ENCODE peak calls at places on chromosomes 11 and 22, in ten cellular contexts. One of them, this sample, is unnamed.

GRCh38 chr22:48940988-48941902 is 886.4 kb downstream of the BRD1 start:
- DNase-seq in T-helper 1 cell: no peak
- DNase-seq in stimulated activated naive CD4-positive, alpha-beta T cell: no peak
- DNase-seq in lower leg skin: peak
- DNase-seq in HTR-8/SVneo: no peak
- DNase-seq in GM19239: no peak
- DNase-seq in bronchial epithelial cell: no peak
- DNase-seq in stimulated activated CD4-positive, alpha-beta T cell treated with anti-CD3 and anti-CD28 coated beads, TNF-alpha, amount 100 ng/mL, for 4 hours: no peak
- DNase-seq in cardiac fibroblast: no peak
- DNase-seq in NCI-H69: no peak
- DNase-seq in this sample: no peak

GRCh38 chr11:8330416-8330815 is 66.7 kb upstream of the LMO1 start:
- DNase-seq in stimulated activated CD4-positive, alpha-beta T cell treated with anti-CD3 and anti-CD28 coated beads, TNF-alpha, amount 100 ng/mL, for 4 hours: no peak
- DNase-seq in NCI-H69: peak
- DNase-seq in GM19239: no peak
- DNase-seq in cardiac fibroblast: no peak
- DNase-seq in lower leg skin: no peak
- DNase-seq in bronchial epithelial cell: no peak
- DNase-seq in HTR-8/SVneo: no peak
- DNase-seq in T-helper 1 cell: no peak
- DNase-seq in stimulated activated naive CD4-positive, alpha-beta T cell: no peak
- DNase-seq in this sample: no peak

GRCh38 chr11:1746516-1746931 is 3.9 kb downstream of the IFITM10 start:
- DNase-seq in T-helper 1 cell: no peak
- DNase-seq in lower leg skin: peak
- DNase-seq in GM19239: no peak
- DNase-seq in bronchial epithelial cell: peak
- DNase-seq in stimulated activated naive CD4-positive, alpha-beta T cell: no peak
- DNase-seq in NCI-H69: peak
- DNase-seq in cardiac fibroblast: no peak
- DNase-seq in HTR-8/SVneo: no peak
- DNase-seq in stimulated activated CD4-positive, alpha-beta T cell treated with anti-CD3 and anti-CD28 coated beads, TNF-alpha, amount 100 ng/mL, for 4 hours: no peak
- DNase-seq in this sample: no peak

GRCh38 chr11:1442163-1442562 is 44.4 kb downstream of the MOB2 start:
- DNase-seq in stimulated activated naive CD4-positive, alpha-beta T cell: no peak
- DNase-seq in stimulated activated CD4-positive, alpha-beta T cell treated with anti-CD3 and anti-CD28 coated beads, TNF-alpha, amount 100 ng/mL, for 4 hours: no peak
- DNase-seq in cardiac fibroblast: peak
- DNase-seq in T-helper 1 cell: no peak
- DNase-seq in bronchial epithelial cell: no peak
- DNase-seq in NCI-H69: no peak
- DNase-seq in HTR-8/SVneo: no peak
- DNase-seq in lower leg skin: no peak
- DNase-seq in GM19239: no peak
- DNase-seq in this sample: no peak

GRCh38 chr11:73663604-73664495 is 17.5 kb downstream of the PLEKHB1 start:
- DNase-seq in cardiac fibroblast: no peak
- DNase-seq in NCI-H69: no peak
- DNase-seq in bronchial epithelial cell: no peak
- DNase-seq in stimulated activated CD4-positive, alpha-beta T cell treated with anti-CD3 and anti-CD28 coated beads, TNF-alpha, amount 100 ng/mL, for 4 hours: no peak
- DNase-seq in GM19239: no peak
- DNase-seq in lower leg skin: peak
- DNase-seq in T-helper 1 cell: no peak
- DNase-seq in stimulated activated naive CD4-positive, alpha-beta T cell: no peak
- DNase-seq in HTR-8/SVneo: no peak
- DNase-seq in this sample: no peak

GRCh38 chr22:44147821-44148574 is 32.7 kb upstream of the PARVG start:
- DNase-seq in bronchial epithelial cell: no peak
- DNase-seq in stimulated activated naive CD4-positive, alpha-beta T cell: no peak
- DNase-seq in stimulated activated CD4-positive, alpha-beta T cell treated with anti-CD3 and anti-CD28 coated beads, TNF-alpha, amount 100 ng/mL, for 4 hours: no peak
- DNase-seq in NCI-H69: no peak
- DNase-seq in HTR-8/SVneo: no peak
- DNase-seq in cardiac fibroblast: peak
- DNase-seq in GM19239: no peak
- DNase-seq in lower leg skin: no peak
- DNase-seq in T-helper 1 cell: no peak
- DNase-seq in this sample: no peak

GRCh38 chr11:3086671-3087150 is 29.5 kb upstream of the CARS1 start:
- DNase-seq in GM19239: no peak
- DNase-seq in stimulated activated CD4-positive, alpha-beta T cell treated with anti-CD3 and anti-CD28 coated beads, TNF-alpha, amount 100 ng/mL, for 4 hours: no peak
- DNase-seq in NCI-H69: no peak
- DNase-seq in lower leg skin: peak
- DNase-seq in cardiac fibroblast: no peak
- DNase-seq in bronchial epithelial cell: no peak
- DNase-seq in T-helper 1 cell: no peak
- DNase-seq in stimulated activated naive CD4-positive, alpha-beta T cell: no peak
- DNase-seq in HTR-8/SVneo: no peak
- DNase-seq in this sample: no peak

GRCh38 chr11:64897381-64898075 is 19.1 kb upstream of the EHD1 start:
- DNase-seq in stimulated activated naive CD4-positive, alpha-beta T cell: no peak
- DNase-seq in cardiac fibroblast: no peak
- DNase-seq in NCI-H69: no peak
- DNase-seq in lower leg skin: no peak
- DNase-seq in HTR-8/SVneo: no peak
- DNase-seq in stimulated activated CD4-positive, alpha-beta T cell treated with anti-CD3 and anti-CD28 coated beads, TNF-alpha, amount 100 ng/mL, for 4 hours: no peak
- DNase-seq in bronchial epithelial cell: no peak
- DNase-seq in GM19239: no peak
- DNase-seq in T-helper 1 cell: no peak
- DNase-seq in this sample: no peak

GRCh38 chr22:20646377-20646776 is 127.5 kb upstream of the SERPIND1 start:
- DNase-seq in HTR-8/SVneo: no peak
- DNase-seq in NCI-H69: no peak
- DNase-seq in T-helper 1 cell: no peak
- DNase-seq in lower leg skin: no peak
- DNase-seq in cardiac fibroblast: no peak
- DNase-seq in stimulated activated naive CD4-positive, alpha-beta T cell: no peak
- DNase-seq in bronchial epithelial cell: no peak
- DNase-seq in GM19239: no peak
- DNase-seq in stimulated activated CD4-positive, alpha-beta T cell treated with anti-CD3 and anti-CD28 coated beads, TNF-alpha, amount 100 ng/mL, for 4 hours: no peak
- DNase-seq in this sample: no peak

GRCh38 chr11:27293500-27294417 is 69.3 kb downstream of the CCDC34 start:
- DNase-seq in NCI-H69: peak
- DNase-seq in stimulated activated naive CD4-positive, alpha-beta T cell: no peak
- DNase-seq in lower leg skin: no peak
- DNase-seq in GM19239: no peak
- DNase-seq in stimulated activated CD4-positive, alpha-beta T cell treated with anti-CD3 and anti-CD28 coated beads, TNF-alpha, amount 100 ng/mL, for 4 hours: no peak
- DNase-seq in bronchial epithelial cell: peak
- DNase-seq in T-helper 1 cell: no peak
- DNase-seq in cardiac fibroblast: no peak
- DNase-seq in HTR-8/SVneo: no peak
- DNase-seq in this sample: no peak

GRCh38 chr11:62137276-62137861 is 13.6 kb downstream of the INCENP start:
- DNase-seq in NCI-H69: peak
- DNase-seq in stimulated activated naive CD4-positive, alpha-beta T cell: no peak
- DNase-seq in stimulated activated CD4-positive, alpha-beta T cell treated with anti-CD3 and anti-CD28 coated beads, TNF-alpha, amount 100 ng/mL, for 4 hours: no peak
- DNase-seq in cardiac fibroblast: no peak
- DNase-seq in bronchial epithelial cell: no peak
- DNase-seq in lower leg skin: peak
- DNase-seq in HTR-8/SVneo: no peak
- DNase-seq in GM19239: no peak
- DNase-seq in T-helper 1 cell: no peak
- DNase-seq in this sample: no peak